ENCODE peak calls at places on chromosomes 5 and 9, in nine cellular contexts. One of them, this sample, is unnamed. For H3K9me3, the result is how much of the 10 kb centered on the place peaks cover.

GRCh38 chr9:127751269-127752054 is 16.4 kb upstream of the TOR2A start:
- DNase-seq in A549: no peak
- DNase-seq in tibial nerve: no peak
- DNase-seq in stomach: no peak
- DNase-seq in K562: peak
- DNase-seq in transverse colon: no peak
- DNase-seq in esophagus muscularis mucosa: no peak
- DNase-seq in HepG2: no peak
- DNase-seq in suprapubic skin: no peak
- DNase-seq in this sample: no peak

GRCh38 chr5:39314591-39314990 is 49.7 kb downstream of the C9 start:
- DNase-seq in A549: peak
- DNase-seq in tibial nerve: no peak
- DNase-seq in stomach: no peak
- DNase-seq in K562: no peak
- DNase-seq in transverse colon: no peak
- DNase-seq in esophagus muscularis mucosa: no peak
- DNase-seq in HepG2: no peak
- DNase-seq in suprapubic skin: no peak
- DNase-seq in this sample: no peak

GRCh38 chr9:100521282-100521681 is 48.3 kb downstream of the TMEFF1 start:
- DNase-seq in A549: no peak
- DNase-seq in tibial nerve: no peak
- DNase-seq in stomach: no peak
- DNase-seq in K562: no peak
- DNase-seq in transverse colon: no peak
- DNase-seq in esophagus muscularis mucosa: no peak
- DNase-seq in HepG2: no peak
- DNase-seq in suprapubic skin: no peak
- DNase-seq in this sample: no peak

GRCh38 chr9:129140397-129141065 is 29.3 kb downstream of the PTPA start:
- DNase-seq in A549: peak
- DNase-seq in tibial nerve: no peak
- DNase-seq in stomach: peak
- DNase-seq in K562: peak
- DNase-seq in transverse colon: peak
- DNase-seq in esophagus muscularis mucosa: no peak
- DNase-seq in HepG2: peak
- DNase-seq in suprapubic skin: no peak
- DNase-seq in this sample: peak

GRCh38 chr5:93736284-93736683 is 5.1 kb downstream of the POU5F2 start:
- DNase-seq in A549: no peak
- DNase-seq in tibial nerve: no peak
- DNase-seq in stomach: no peak
- DNase-seq in K562: no peak
- DNase-seq in transverse colon: no peak
- DNase-seq in esophagus muscularis mucosa: no peak
- DNase-seq in HepG2: no peak
- DNase-seq in suprapubic skin: no peak
- DNase-seq in this sample: no peak

GRCh38 chr5:120454094-120454798 is 9.9 kb upstream of the PRR16 start:
- DNase-seq in A549: no peak
- DNase-seq in tibial nerve: no peak
- DNase-seq in stomach: no peak
- DNase-seq in K562: no peak
- DNase-seq in transverse colon: no peak
- DNase-seq in esophagus muscularis mucosa: no peak
- DNase-seq in HepG2: no peak
- DNase-seq in suprapubic skin: no peak
- DNase-seq in this sample: no peak

GRCh38 chr9:113646946-113647914 is 183.7 kb downstream of the RGS3 start:
- DNase-seq in A549: no peak
- DNase-seq in tibial nerve: no peak
- DNase-seq in stomach: no peak
- DNase-seq in K562: no peak
- DNase-seq in transverse colon: no peak
- DNase-seq in esophagus muscularis mucosa: no peak
- DNase-seq in HepG2: no peak
- DNase-seq in suprapubic skin: peak
- DNase-seq in this sample: no peak

GRCh38 chr5:128682669-128683068 is 144.6 kb upstream of the FBN2 start:
- DNase-seq in A549: no peak
- DNase-seq in tibial nerve: no peak
- DNase-seq in stomach: no peak
- DNase-seq in K562: no peak
- DNase-seq in transverse colon: no peak
- DNase-seq in esophagus muscularis mucosa: no peak
- DNase-seq in HepG2: no peak
- DNase-seq in suprapubic skin: no peak
- DNase-seq in this sample: no peak

GRCh38 chr5:8842906-8843590 is 702.8 kb downstream of the SEMA5A start:
- DNase-seq in A549: no peak
- DNase-seq in tibial nerve: peak
- DNase-seq in stomach: no peak
- DNase-seq in K562: no peak
- DNase-seq in transverse colon: no peak
- DNase-seq in esophagus muscularis mucosa: no peak
- DNase-seq in HepG2: no peak
- DNase-seq in suprapubic skin: no peak
- DNase-seq in this sample: no peak

GRCh38 chr9:132946624-132947295 is 2.3 kb upstream of the TSC1 start:
- DNase-seq in A549: peak
- DNase-seq in tibial nerve: no peak
- DNase-seq in stomach: no peak
- DNase-seq in K562: no peak
- DNase-seq in transverse colon: no peak
- DNase-seq in esophagus muscularis mucosa: no peak
- DNase-seq in HepG2: peak
- DNase-seq in suprapubic skin: no peak
- DNase-seq in this sample: no peak

GRCh38 chr5:139950436-139950835 is 92.7 kb downstream of the NRG2 start:
- DNase-seq in A549: no peak
- DNase-seq in tibial nerve: no peak
- DNase-seq in stomach: no peak
- DNase-seq in K562: no peak
- DNase-seq in transverse colon: no peak
- DNase-seq in esophagus muscularis mucosa: no peak
- DNase-seq in HepG2: no peak
- DNase-seq in suprapubic skin: no peak
- DNase-seq in this sample: no peak

DNA sequence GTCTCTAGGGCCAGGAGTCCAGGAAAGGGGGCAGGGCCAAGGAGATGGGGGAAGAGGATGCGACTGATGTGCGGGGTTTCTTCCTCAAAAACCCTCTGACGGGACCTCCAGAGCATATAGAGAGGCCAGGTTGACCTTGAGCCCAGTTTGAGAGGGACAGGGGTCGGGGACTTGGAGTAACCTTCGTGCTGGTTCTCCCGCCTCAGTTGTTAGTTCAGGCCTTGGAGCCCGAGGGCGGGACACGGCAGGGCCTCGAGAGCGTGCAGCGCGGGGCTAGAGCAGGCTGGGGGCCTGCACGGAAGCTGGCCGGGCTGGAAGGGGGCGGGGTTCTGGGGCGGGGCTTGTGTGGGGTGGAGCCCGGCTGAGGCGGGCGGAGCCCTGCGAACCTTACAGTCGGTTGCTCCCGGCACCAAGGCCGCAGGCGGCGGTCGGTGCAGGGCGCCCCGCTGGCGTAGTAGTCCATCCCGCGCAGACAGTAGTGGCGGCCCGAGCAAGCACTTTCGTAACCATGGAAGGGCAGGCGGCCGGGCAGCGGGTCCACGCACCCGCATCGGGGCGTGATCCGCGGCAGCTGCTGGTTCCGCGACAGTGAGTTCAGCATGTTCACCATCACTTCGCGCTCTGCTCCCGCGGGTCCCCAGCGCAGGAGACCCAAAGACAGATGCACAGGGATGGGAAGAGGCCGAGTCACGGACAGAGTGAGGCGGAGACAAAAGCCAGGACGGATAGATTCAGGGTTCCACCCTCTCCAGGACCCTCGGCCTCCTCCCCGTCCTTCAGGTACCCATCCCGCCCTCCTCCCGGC is 4.0 kb upstream of the MYORG start:
- DNase-seq in A549: peak
- DNase-seq in tibial nerve: peak
- DNase-seq in stomach: peak
- DNase-seq in K562: peak
- DNase-seq in transverse colon: peak
- DNase-seq in esophagus muscularis mucosa: peak
- DNase-seq in HepG2: peak
- DNase-seq in suprapubic skin: no peak
- DNase-seq in this sample: peak
- TF ChIP-seq POLR2A in A549: peak
- TF ChIP-seq POLR2A in tibial nerve: peak
- TF ChIP-seq POLR2A in stomach: no peak
- TF ChIP-seq POLR2A in K562: no peak
- TF ChIP-seq POLR2A in transverse colon: peak
- TF ChIP-seq POLR2A in esophagus muscularis mucosa: no peak
- TF ChIP-seq POLR2A in HepG2: peak
- TF ChIP-seq POLR2A in suprapubic skin: no peak
- TF ChIP-seq POLR2A in this sample: peak

GRCh38 chr5:65914644-65915196 is 11.7 kb upstream of the ERBIN start:
- DNase-seq in A549: no peak
- DNase-seq in tibial nerve: no peak
- DNase-seq in stomach: no peak
- DNase-seq in K562: no peak
- DNase-seq in transverse colon: peak
- DNase-seq in esophagus muscularis mucosa: no peak
- DNase-seq in HepG2: peak
- DNase-seq in suprapubic skin: no peak
- DNase-seq in this sample: no peak

GRCh38 chr5:65916066-65916465 is 10.3 kb upstream of the ERBIN start:
- DNase-seq in A549: no peak
- DNase-seq in tibial nerve: no peak
- DNase-seq in stomach: no peak
- DNase-seq in K562: no peak
- DNase-seq in transverse colon: no peak
- DNase-seq in esophagus muscularis mucosa: no peak
- DNase-seq in HepG2: no peak
- DNase-seq in suprapubic skin: no peak
- DNase-seq in this sample: no peak

GRCh38 chr5:65916636-65917035 is 9.7 kb upstream of the ERBIN start:
- DNase-seq in A549: no peak
- DNase-seq in tibial nerve: no peak
- DNase-seq in stomach: no peak
- DNase-seq in K562: no peak
- DNase-seq in transverse colon: no peak
- DNase-seq in esophagus muscularis mucosa: no peak
- DNase-seq in HepG2: no peak
- DNase-seq in suprapubic skin: no peak
- DNase-seq in this sample: no peak

GRCh38 chr5:65912311-65912710 is 14.1 kb upstream of the ERBIN start:
- DNase-seq in A549: no peak
- DNase-seq in tibial nerve: no peak
- DNase-seq in stomach: no peak
- DNase-seq in K562: no peak
- DNase-seq in transverse colon: no peak
- DNase-seq in esophagus muscularis mucosa: no peak
- DNase-seq in HepG2: no peak
- DNase-seq in suprapubic skin: no peak
- DNase-seq in this sample: no peak

DNA sequence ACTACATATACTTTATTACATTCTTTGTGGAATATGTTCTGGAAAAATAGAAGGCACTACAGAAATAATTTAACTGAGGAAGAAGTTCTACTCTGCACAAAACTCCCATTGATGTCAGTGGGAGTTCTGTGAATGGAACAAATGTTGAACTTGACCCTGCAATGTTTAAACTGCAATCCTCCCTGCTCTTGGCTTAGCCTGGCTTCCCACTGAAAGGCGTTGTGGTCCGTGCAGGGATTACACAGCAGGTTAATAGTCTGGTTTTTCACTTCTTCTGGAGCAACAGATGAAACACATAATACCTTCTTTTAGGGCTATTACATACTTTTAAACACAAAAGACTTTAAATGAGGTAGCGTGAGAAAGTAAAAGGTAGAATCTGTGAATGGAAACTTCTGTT is 12.9 kb upstream of the ERBIN start:
- DNase-seq in A549: no peak
- DNase-seq in tibial nerve: peak
- DNase-seq in stomach: no peak
- DNase-seq in K562: no peak
- DNase-seq in transverse colon: no peak
- DNase-seq in esophagus muscularis mucosa: no peak
- DNase-seq in HepG2: peak
- DNase-seq in suprapubic skin: no peak
- DNase-seq in this sample: no peak
- TF ChIP-seq EP300 in A549: no peak
- TF ChIP-seq EP300 in tibial nerve: no peak
- TF ChIP-seq EP300 in stomach: no peak
- TF ChIP-seq EP300 in K562: no peak
- TF ChIP-seq EP300 in transverse colon: no peak
- TF ChIP-seq EP300 in esophagus muscularis mucosa: no peak
- TF ChIP-seq EP300 in HepG2: no peak
- TF ChIP-seq EP300 in suprapubic skin: no peak
- TF ChIP-seq EP300 in this sample: no peak

GRCh38 chr5:178940569-178941360 is at the start of gene ZNF454:
- DNase-seq in A549: no peak
- DNase-seq in tibial nerve: peak
- DNase-seq in stomach: peak
- DNase-seq in K562: no peak
- DNase-seq in transverse colon: peak
- DNase-seq in esophagus muscularis mucosa: peak
- DNase-seq in HepG2: no peak
- DNase-seq in suprapubic skin: peak
- DNase-seq in this sample: peak
- H3K9me3 ChIP-seq in A549: under half
- H3K9me3 ChIP-seq in tibial nerve: under half
- H3K9me3 ChIP-seq in stomach: half or more
- H3K9me3 ChIP-seq in K562: under half
- H3K9me3 ChIP-seq in transverse colon: under half
- H3K9me3 ChIP-seq in esophagus muscularis mucosa: under half
- H3K9me3 ChIP-seq in HepG2: half or more
- H3K9me3 ChIP-seq in suprapubic skin: half or more
- H3K9me3 ChIP-seq in this sample: under half

GRCh38 chr9:134455951-134456739 is 129.9 kb downstream of the RXRA start:
- DNase-seq in A549: peak
- DNase-seq in tibial nerve: peak
- DNase-seq in stomach: peak
- DNase-seq in K562: peak
- DNase-seq in transverse colon: peak
- DNase-seq in esophagus muscularis mucosa: peak
- DNase-seq in HepG2: no peak
- DNase-seq in suprapubic skin: peak
- DNase-seq in this sample: peak
- TF ChIP-seq POLR2A in A549: no peak
- TF ChIP-seq POLR2A in tibial nerve: peak
- TF ChIP-seq POLR2A in stomach: no peak
- TF ChIP-seq POLR2A in K562: no peak
- TF ChIP-seq POLR2A in transverse colon: peak
- TF ChIP-seq POLR2A in esophagus muscularis mucosa: no peak
- TF ChIP-seq POLR2A in HepG2: no peak
- TF ChIP-seq POLR2A in suprapubic skin: peak
- TF ChIP-seq POLR2A in this sample: no peak